ENCODE peak calls at places on chromosomes 3 and 15, in five cellular contexts. L is fibroblast of lung, E is astrocyte, B is HCT116, Q is mesenchymal stem cell. Z is an unnamed sample.

GRCh38 chr3:9204253-9205005 is 45.0 kb downstream of the SRGAP3 start:
- DNase-seq in L (no peak), E (no peak), B (no peak), Q (no peak), Z (no peak)

GRCh38 chr3:55159711-55160110 is 231.9 kb upstream of the LRTM1 start:
- DNase-seq in L (no peak), E (no peak), B (no peak), Q (no peak), Z (no peak)

GRCh38 chr3:150349314-150350097 is 58.6 kb upstream of the TSC22D2 start:
- DNase-seq in L (peak; percentile 55), E (no peak), B (no peak), Q (no peak), Z (no peak)

GRCh38 chr15:68512578-68512977 is 66.2 kb upstream of the CORO2B start:
- DNase-seq in L (no peak), E (no peak), B (no peak), Q (no peak), Z (peak; percentile 11)

GRCh38 chr3:183822631-183823030 is 2.7 kb downstream of the MAP6D1 start:
- DNase-seq in L (no peak), E (no peak), B (no peak), Q (no peak), Z (no peak)

GRCh38 chr3:163779396-163780344 is 1298.6 kb downstream of the SI start:
- DNase-seq in L (no peak), E (no peak), B (peak; percentile 8), Q (no peak), Z (no peak)

GRCh38 chr3:51968175-51968681 is 974 bp upstream of the PCBP4 start:
- DNase-seq in L (peak; percentile 34), E (no peak), B (no peak), Q (no peak), Z (no peak)

GRCh38 chr15:88627463-88627862 is 6.3 kb downstream of the AEN start:
- DNase-seq in L (no peak), E (no peak), B (no peak), Q (no peak), Z (no peak)

GRCh38 chr3:177491301-177492031 is 294.2 kb upstream of the TBL1XR1 start:
- DNase-seq in L (peak; percentile 51), E (no peak), B (no peak), Q (peak; percentile 28), Z (peak; percentile 54)

GRCh38 chr3:143755978-143756377 is 92.3 kb downstream of the SLC9A9 start:
- DNase-seq in L (no peak), E (no peak), B (no peak), Q (no peak), Z (no peak)

GRCh38 chr3:51675201-51675611 is 4.2 kb downstream of the TEX264 start:
- DNase-seq in L (peak; percentile 68), E (peak; percentile 45), B (no peak), Q (no peak), Z (no peak)

GRCh38 chr15:34753236-34753894 is 1.4 kb downstream of the GJD2 start:
- DNase-seq in L (peak; percentile 57), E (peak; percentile 36), B (no peak), Q (peak; percentile 64), Z (peak; percentile 49)

GRCh38 chr3:191549377-191549776 is 88.4 kb downstream of the PYDC2 start:
- DNase-seq in L (no peak), E (no peak), B (no peak), Q (no peak), Z (no peak)

GRCh38 chr3:170383567-170383966 is 26.1 kb downstream of the SKIL start:
- DNase-seq in L (peak; percentile 67), E (peak; percentile 52), B (no peak), Q (peak; percentile 42), Z (no peak)

GRCh38 chr3:17972889-17973558 is 230.6 kb upstream of the TBC1D5 start:
- DNase-seq in L (no peak), E (no peak), B (no peak), Q (no peak), Z (no peak)

GRCh38 chr3:118781879-118782278 is 252.8 kb downstream of the IGSF11 start:
- DNase-seq in L (no peak), E (no peak), B (no peak), Q (no peak), Z (no peak)

GRCh38 chr3:52346623-52347530 is 30.8 kb downstream of the DNAH1 start:
- DNase-seq in L (peak; percentile 63), E (peak; percentile 39), B (no peak), Q (no peak), Z (no peak)

GRCh38 chr15:45123397-45123796 is 6.3 kb downstream of the DUOXA1 start:
- DNase-seq in L (no peak), E (no peak), B (no peak), Q (no peak), Z (no peak)

GRCh38 chr15:52162260-52162659 is 28.9 kb downstream of the GNB5 start:
- DNase-seq in L (peak; percentile 56), E (peak; percentile 46), B (no peak), Q (no peak), Z (no peak)

GRCh38 chr3:4350789-4351163 is 47.6 kb downstream of the SETMAR start:
- DNase-seq in L (peak; percentile 67), E (peak; percentile 55), B (peak; percentile 37), Q (peak; percentile 68), Z (no peak)

GRCh38 chr3:140922634-140923033 is 19.0 kb upstream of the SLC25A36 start:
- DNase-seq in L (no peak), E (no peak), B (no peak), Q (peak; percentile 44), Z (peak; percentile 11)

DNA sequence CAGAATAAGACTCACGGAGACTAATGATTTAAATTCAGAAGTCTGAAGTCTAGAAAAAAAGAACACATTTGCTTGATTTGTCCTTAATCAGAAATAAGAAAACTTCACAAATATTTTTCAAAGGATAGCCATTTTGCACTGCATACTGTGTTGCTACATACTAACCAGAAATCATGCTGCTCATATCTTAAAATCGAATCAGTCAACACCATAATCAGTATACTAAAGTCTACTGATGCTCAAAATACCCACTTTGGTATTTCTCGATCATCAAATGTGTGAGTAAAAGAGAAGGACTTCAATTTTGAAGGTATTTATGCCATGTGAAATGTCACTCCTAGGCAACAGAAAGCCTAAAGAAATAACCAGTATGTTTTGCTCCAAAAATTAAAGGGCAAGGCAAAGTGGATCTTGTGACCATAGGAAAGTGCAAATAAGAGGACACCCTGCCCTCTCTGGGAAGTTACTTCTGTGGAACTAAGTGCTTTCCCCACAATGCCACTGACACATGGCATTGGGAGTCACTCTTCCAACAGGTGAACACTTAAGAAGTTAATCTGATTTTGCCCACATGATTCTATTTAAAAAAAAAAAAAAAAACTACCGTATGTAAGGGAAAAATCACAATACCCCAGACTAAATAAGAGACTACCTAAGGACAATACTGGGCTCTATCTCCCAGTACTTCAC is 2.7 kb downstream of the LRIG1 start:
- DNase-seq in L (no peak), E (no peak), B (no peak), Q (no peak), Z (peak; percentile 48)
- H3K4me1 ChIP-seq in L (peaks cover 2% of the 10 kb centered on the region), E (peaks cover 23% of the 10 kb centered on the region), B (no peaks in the 10 kb centered on the region), Q (peaks cover 8% of the 10 kb centered on the region), Z (peaks cover 17% of the 10 kb centered on the region)

GRCh38 chr3:156693166-156693565 is 18.8 kb downstream of the TIPARP start:
- DNase-seq in L (peak; percentile 86), E (peak; percentile 83), B (no peak), Q (no peak), Z (peak; percentile 78)
- H3K4me1 ChIP-seq in L (peaks cover 17% of the 10 kb centered on the region), E (peaks cover 41% of the 10 kb centered on the region), B (no peaks in the 10 kb centered on the region), Q (peaks cover 2% of the 10 kb centered on the region), Z (peaks cover 56% of the 10 kb centered on the region)

DNA sequence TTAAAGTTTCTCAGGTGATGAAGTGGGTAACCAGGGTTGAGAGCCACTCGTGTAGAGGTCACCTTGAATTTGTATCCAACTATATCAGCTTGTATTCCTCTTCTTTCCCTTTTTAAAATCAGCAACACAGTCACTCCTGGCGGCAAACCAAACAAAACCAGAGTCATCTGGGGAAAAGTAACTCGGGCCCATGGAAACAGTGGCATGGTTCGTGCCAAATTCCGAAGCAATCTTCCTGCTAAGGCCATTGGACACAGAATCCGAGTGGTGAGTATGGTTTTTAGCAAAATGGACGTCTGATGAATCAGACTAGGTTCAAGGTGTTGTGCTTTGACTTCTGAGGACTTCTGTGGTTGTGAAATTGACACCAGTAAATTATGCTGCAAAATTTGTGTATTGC is 3.9 kb downstream of the RPL35A start:
- DNase-seq in L (peak; percentile 89), E (peak; percentile 88), B (no peak), Q (no peak), Z (peak; percentile 59)
- H3K4me1 ChIP-seq in L (peaks cover 5% of the 10 kb centered on the region), E (peaks cover 52% of the 10 kb centered on the region), B (peaks cover 8% of the 10 kb centered on the region), Q (peaks cover 10% of the 10 kb centered on the region), Z (peaks cover 23% of the 10 kb centered on the region)

GRCh38 chr15:90062729-90063684 is 39.3 kb downstream of the IDH2 start:
- DNase-seq in L (no peak), E (no peak), B (no peak), Q (no peak), Z (no peak)
- H3K4me1 ChIP-seq in L (no peaks in the 10 kb centered on the region), E (peaks cover 4% of the 10 kb centered on the region), B (peaks cover 3% of the 10 kb centered on the region), Q (peaks cover 42% of the 10 kb centered on the region), Z (peaks cover 28% of the 10 kb centered on the region)

DNA sequence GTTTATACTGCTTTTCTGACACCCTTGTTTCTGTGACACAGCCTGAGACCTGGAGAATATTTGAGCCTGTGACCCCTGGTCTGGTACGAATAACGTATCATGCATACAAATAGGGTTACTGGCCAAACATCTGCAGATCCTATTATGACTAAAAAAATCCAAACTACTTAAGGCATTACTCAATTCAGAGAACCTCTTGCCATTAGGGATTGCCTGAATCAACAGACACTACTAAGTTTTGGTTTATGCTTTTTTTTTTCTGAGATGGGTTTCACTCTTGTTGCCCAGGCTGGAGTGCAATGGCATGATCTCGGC is 35.4 kb downstream of the OSBPL10 start:
- DNase-seq in L (peak; percentile 56), E (peak; percentile 46), B (no peak), Q (no peak), Z (no peak)
- H3K4me1 ChIP-seq in L (peaks cover 3% of the 10 kb centered on the region), E (no peaks in the 10 kb centered on the region), B (peaks cover 2% of the 10 kb centered on the region), Q (peaks cover 2% of the 10 kb centered on the region), Z (peaks cover 5% of the 10 kb centered on the region)

DNA sequence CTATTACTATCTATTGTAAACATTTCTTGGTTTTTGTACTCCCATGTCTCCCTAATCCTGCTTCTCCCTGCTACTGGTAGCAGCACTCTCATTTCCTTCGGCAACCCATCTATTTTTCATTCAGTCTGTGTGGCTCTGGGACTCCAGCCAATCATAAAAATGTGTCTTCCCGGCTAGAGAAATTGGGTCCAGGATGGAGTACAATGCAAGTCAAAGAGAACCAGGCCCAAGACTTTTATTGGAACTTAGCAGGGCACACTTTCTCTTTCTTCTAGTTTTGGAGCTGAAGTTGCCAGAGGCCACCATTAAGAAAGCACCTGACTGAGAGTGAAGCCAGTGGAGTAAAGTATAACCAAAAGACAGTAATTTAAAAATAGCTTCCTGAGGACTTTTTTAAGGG is 22.8 kb upstream of the ARHGEF26 start:
- DNase-seq in L (peak; percentile 7), E (no peak), B (no peak), Q (no peak), Z (no peak)
- H3K4me1 ChIP-seq in L (no peaks in the 10 kb centered on the region), E (no peaks in the 10 kb centered on the region), B (no peaks in the 10 kb centered on the region), Q (no peaks in the 10 kb centered on the region), Z (no peaks in the 10 kb centered on the region)

Z was measured in endothelial cell of umbilical vein.